ENCODE peak calls at places on chromosomes 3 and 15, in five cellular contexts. D, J, F, Q and M are unnamed samples.

GRCh38 chr15:43493687-43494472 is 924 bp upstream of the TP53BP1 start:
- DNase-seq in D (no peak), J (no peak), F (no peak), Q (no peak), M (no peak)

GRCh38 chr3:156307704-156308103 is 187.3 kb downstream of the KCNAB1 start:
- DNase-seq in D (no peak), J (peak; percentile 78), F (peak; percentile 54), Q (peak; percentile 68), M (no peak)

GRCh38 chr3:102230057-102230456 is 204.8 kb upstream of the ZPLD1 start:
- DNase-seq in D (peak; percentile 89), J (no peak), F (no peak), Q (no peak), M (no peak)

GRCh38 chr3:172305552-172305951 is 142.7 kb downstream of the GHSR start:
- DNase-seq in D (no peak), J (peak; percentile 66), F (no peak), Q (peak; percentile 60), M (no peak)

GRCh38 chr15:74245342-74245931 is 9.3 kb downstream of the CCDC33 start:
- DNase-seq in D (no peak), J (no peak), F (no peak), Q (no peak), M (no peak)

GRCh38 chr3:179037361-179037760 is 34.2 kb downstream of the ZMAT3 start:
- DNase-seq in D (no peak), J (no peak), F (peak; percentile 27), Q (peak; percentile 93), M (no peak)

GRCh38 chr3:35733276-35733675 is 94.0 kb downstream of the ARPP21 start:
- DNase-seq in D (no peak), J (no peak), F (no peak), Q (no peak), M (no peak)

GRCh38 chr3:134927596-134927995 is 132.5 kb downstream of the EPHB1 start:
- DNase-seq in D (no peak), J (no peak), F (no peak), Q (no peak), M (no peak)

GRCh38 chr15:76161153-76162049 is 101.6 kb downstream of the TMEM266 start:
- DNase-seq in D (no peak), J (no peak), F (no peak), Q (peak; percentile 66), M (no peak)

GRCh38 chr3:151305081-151305777 is 11.4 kb downstream of the GPR87 start:
- DNase-seq in D (no peak), J (peak; percentile 91), F (peak; percentile 92), Q (peak; percentile 99), M (no peak)

GRCh38 chr3:143001034-143001368 is 369 bp upstream of the U2SURP start:
- DNase-seq in D (peak; percentile 80), J (no peak), F (no peak), Q (no peak), M (peak; percentile 79)

GRCh38 chr15:89307791-89308190 is 26.8 kb downstream of the POLG start:
- DNase-seq in D (no peak), J (no peak), F (peak; percentile 20), Q (peak; percentile 64), M (no peak)

GRCh38 chr15:71252036-71252898 is 137.0 kb downstream of the THSD4 start:
- DNase-seq in D (no peak), J (peak; percentile 59), F (no peak), Q (no peak), M (no peak)

GRCh38 chr3:101261506-101261905 is 58.9 kb downstream of the IMPG2 start:
- DNase-seq in D (no peak), J (no peak), F (no peak), Q (peak; percentile 46), M (no peak)

GRCh38 chr3:56785499-56785898 is 16.2 kb downstream of the ARHGEF3 start:
- DNase-seq in D (no peak), J (no peak), F (no peak), Q (no peak), M (no peak)

GRCh38 chr3:82196645-82197044 is 435.2 kb upstream of the GBE1 start:
- DNase-seq in D (no peak), J (no peak), F (no peak), Q (no peak), M (no peak)

GRCh38 chr15:55403531-55403930 is 4.6 kb downstream of the CCPG1 start:
- DNase-seq in D (peak; percentile 61), J (no peak), F (peak; percentile 15), Q (peak; percentile 69), M (peak; percentile 35)

GRCh38 chr3:46662771-46663551 is 30.5 kb downstream of the ALS2CL start:
- DNase-seq in D (no peak), J (no peak), F (no peak), Q (peak; percentile 61), M (no peak)

GRCh38 chr3:78666458-78666800 is 1101.4 kb downstream of the ROBO1 start:
- DNase-seq in D (no peak), J (no peak), F (no peak), Q (peak; percentile 37), M (no peak)

GRCh38 chr3:119681279-119681678 is 4.1 kb upstream of the COX17 start:
- DNase-seq in D (peak; percentile 63), J (peak; percentile 15), F (no peak), Q (peak; percentile 65), M (peak; percentile 44)

GRCh38 chr15:45231864-45232562 is 20.0 kb upstream of the SLC28A2 start:
- DNase-seq in D (no peak), J (no peak), F (no peak), Q (no peak), M (no peak)

GRCh38 chr3:128337305-128337704 is 129.4 kb downstream of the DNAJB8 start:
- DNase-seq in D (no peak), J (no peak), F (no peak), Q (no peak), M (no peak)

GRCh38 chr3:105398407-105398806 is 31.7 kb downstream of the ALCAM start:
- DNase-seq in D (no peak), J (no peak), F (no peak), Q (no peak), M (no peak)

GRCh38 chr15:96838088-96838487 is 507.6 kb downstream of the NR2F2 start:
- DNase-seq in D (no peak), J (no peak), F (no peak), Q (no peak), M (no peak)

GRCh38 chr3:11060500-11061251 is 68.1 kb downstream of the SLC6A1 start:
- DNase-seq in D (peak; percentile 2), J (peak; percentile 78), F (no peak), Q (peak; percentile 49), M (peak; percentile 76)

GRCh38 chr3:116050311-116050710 is 395.0 kb downstream of the LSAMP start:
- DNase-seq in D (no peak), J (no peak), F (no peak), Q (no peak), M (no peak)

GRCh38 chr3:120160050-120160449 is 65.8 kb upstream of the GSK3B start:
- DNase-seq in D (no peak), J (peak; percentile 76), F (peak; percentile 99), Q (peak; percentile 100), M (no peak)

GRCh38 chr3:126517986-126518778 is 609 bp upstream of the UROC1 start:
- DNase-seq in D (no peak), J (no peak), F (no peak), Q (no peak), M (no peak)

GRCh38 chr3:63295806-63296205 is 17.7 kb downstream of the SYNPR start:
- DNase-seq in D (no peak), J (no peak), F (no peak), Q (no peak), M (no peak)

GRCh38 chr3:149390772-149391212 is 13.3 kb upstream of the TM4SF1 start:
- DNase-seq in D (no peak), J (peak; percentile 53), F (no peak), Q (no peak), M (no peak)

GRCh38 chr3:106814231-106814630 is 563.0 kb upstream of the CCDC54 start:
- DNase-seq in D (no peak), J (no peak), F (no peak), Q (peak; percentile 84), M (no peak)

GRCh38 chr3:106820726-106821362 is 556.4 kb upstream of the CCDC54 start:
- DNase-seq in D (no peak), J (no peak), F (no peak), Q (no peak), M (no peak)

GRCh38 chr3:106819445-106819844 is 557.8 kb upstream of the CCDC54 start:
- DNase-seq in D (no peak), J (no peak), F (no peak), Q (no peak), M (no peak)

GRCh38 chr3:106813742-106814141 is 563.5 kb upstream of the CCDC54 start:
- DNase-seq in D (no peak), J (no peak), F (no peak), Q (peak; percentile 47), M (no peak)

DNA sequence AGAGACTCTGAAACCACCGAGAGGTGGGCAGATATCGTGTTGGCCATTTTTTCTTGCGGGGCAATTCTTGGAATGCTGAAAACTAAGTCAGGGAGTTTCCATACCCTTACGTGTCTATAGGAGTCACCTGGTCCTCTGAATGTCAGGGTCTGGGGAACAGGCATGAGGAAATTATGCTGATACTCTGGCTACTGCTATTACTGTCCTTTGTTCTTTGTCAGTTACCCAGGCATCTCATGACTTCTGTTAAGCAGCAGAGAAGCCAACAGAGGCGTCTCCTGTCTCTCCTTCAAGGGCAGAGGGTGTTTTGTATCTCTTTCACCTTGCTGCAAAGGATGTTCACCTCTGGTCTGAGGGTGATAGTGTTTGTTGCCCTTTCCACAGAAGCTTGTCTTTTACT is 559.5 kb upstream of the CCDC54 start:
- DNase-seq in D (no peak), J (no peak), F (no peak), Q (no peak), M (no peak)
- TF ChIP-seq CTCF in D (no peak), J (no peak), F (no peak), Q (no peak), M (no peak)

DNA sequence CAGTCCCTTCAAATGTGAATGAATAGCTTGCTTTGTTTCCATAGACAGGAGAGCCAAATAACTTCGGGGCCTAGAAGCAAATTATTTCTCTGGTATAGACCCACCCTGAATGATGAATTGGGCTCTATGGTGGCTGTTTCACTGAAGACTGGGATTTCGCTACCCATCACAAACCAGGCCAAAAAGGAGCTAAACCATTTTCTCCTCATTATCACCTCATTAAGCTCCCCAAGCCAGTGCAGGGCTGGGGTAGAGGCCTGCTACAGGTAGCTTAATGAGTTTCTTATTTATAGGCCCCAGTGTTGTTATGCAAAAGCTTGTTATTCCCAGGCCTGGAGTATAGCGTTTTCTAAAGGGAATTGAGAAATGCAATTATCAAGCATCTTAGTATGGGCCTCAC is 494.2 kb upstream of the DPH6 start:
- DNase-seq in D (no peak), J (no peak), F (no peak), Q (no peak), M (no peak)
- TF ChIP-seq CTCF in D (no peak), J (no peak), F (no peak), Q (no peak), M (no peak)

DNA sequence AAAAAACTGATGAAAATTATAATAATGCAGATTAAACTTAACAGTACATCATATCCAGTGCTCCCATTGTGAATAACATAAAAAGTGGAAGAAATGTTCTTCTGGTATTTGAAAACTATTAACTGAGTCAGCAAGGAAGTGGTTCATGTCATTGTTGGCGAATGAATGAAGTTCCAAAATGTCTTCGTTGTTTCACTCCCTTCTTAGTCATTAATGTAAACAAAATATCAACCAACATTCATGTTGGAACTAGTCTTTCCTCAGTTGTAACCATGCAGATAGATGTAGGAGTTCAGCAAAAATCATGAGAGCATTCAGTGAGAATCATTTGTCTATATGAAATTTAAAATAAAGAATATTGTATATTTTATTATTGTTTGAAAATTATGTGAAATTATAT is 44.1 kb upstream of the ICE2 start:
- DNase-seq in D (no peak), J (no peak), F (no peak), Q (peak; percentile 62), M (no peak)
- TF ChIP-seq CTCF in D (no peak), J (no peak), F (no peak), Q (no peak), M (no peak)

GRCh38 chr15:91670108-91670507 is 183.4 kb upstream of the SLCO3A1 start:
- DNase-seq in D (no peak), J (no peak), F (no peak), Q (no peak), M (no peak)
- TF ChIP-seq CTCF in D (no peak), J (no peak), F (no peak), Q (no peak), M (no peak)